ENCODE peak calls at places on chromosomes 3 and 15, in five cellular contexts. S is pancreas, X is HL-60, O is NB4, Q is OCI-LY7. D is an unnamed sample.

GRCh38 chr15:84671211-84671610 is 13.2 kb upstream of the NMB start:
- DNase-seq in S (no peak), X (no peak), O (no peak), Q (no peak), D (peak; percentile 75)

GRCh38 chr15:99565281-99566156 is at the start of gene MEF2A:
- DNase-seq in S (peak; percentile 94), X (peak; percentile 81), O (peak; percentile 96), Q (peak; percentile 97), D (peak; percentile 92)

GRCh38 chr3:190017575-190018288 is 103.0 kb downstream of the P3H2 start:
- DNase-seq in S (no peak), X (no peak), O (no peak), Q (no peak), D (peak; percentile 70)

GRCh38 chr15:80871801-80872327 is 92.7 kb downstream of the CEMIP start:
- DNase-seq in S (no peak), X (no peak), O (no peak), Q (no peak), D (no peak)

GRCh38 chr3:64880926-64881325 is 193.1 kb upstream of the ADAMTS9 start:
- DNase-seq in S (no peak), X (no peak), O (no peak), Q (no peak), D (no peak)

GRCh38 chr15:56732135-56732880 is 1.0 kb downstream of the ZNF280D start:
- DNase-seq in S (peak; percentile 18), X (no peak), O (peak; percentile 25), Q (peak; percentile 31), D (peak; percentile 39)

GRCh38 chr3:102181202-102181920 is 253.5 kb upstream of the ZPLD1 start:
- DNase-seq in S (no peak), X (no peak), O (no peak), Q (no peak), D (no peak)

GRCh38 chr3:45060165-45060897 is 34.2 kb downstream of the CLEC3B start:
- DNase-seq in S (no peak), X (no peak), O (no peak), Q (no peak), D (no peak)

GRCh38 chr15:52407374-52407773 is 111.8 kb upstream of the MYO5C start:
- DNase-seq in S (no peak), X (no peak), O (no peak), Q (no peak), D (no peak)

GRCh38 chr3:170367797-170368196 is 10.3 kb downstream of the SKIL start:
- DNase-seq in S (no peak), X (no peak), O (no peak), Q (peak; percentile 51), D (no peak)
- H3K4me3 ChIP-seq in S (no peak overlapping the region), X (no peak overlapping the region), O (no peak overlapping the region), Q (peak overlapping the region; percentile 69), D (no peak overlapping the region)

GRCh38 chr3:166446986-166447385 is 609.8 kb upstream of the BCHE start:
- DNase-seq in S (no peak), X (no peak), O (no peak), Q (no peak), D (no peak)

GRCh38 chr3:166445865-166446264 is 608.6 kb upstream of the BCHE start:
- DNase-seq in S (no peak), X (peak; percentile 20), O (no peak), Q (no peak), D (peak; percentile 49)

GRCh38 chr3:166444756-166445155 is 607.5 kb upstream of the BCHE start:
- DNase-seq in S (no peak), X (no peak), O (no peak), Q (no peak), D (peak; percentile 94)

GRCh38 chr3:166446291-166446690 is 609.1 kb upstream of the BCHE start:
- DNase-seq in S (no peak), X (no peak), O (no peak), Q (no peak), D (peak; percentile 78)

DNA sequence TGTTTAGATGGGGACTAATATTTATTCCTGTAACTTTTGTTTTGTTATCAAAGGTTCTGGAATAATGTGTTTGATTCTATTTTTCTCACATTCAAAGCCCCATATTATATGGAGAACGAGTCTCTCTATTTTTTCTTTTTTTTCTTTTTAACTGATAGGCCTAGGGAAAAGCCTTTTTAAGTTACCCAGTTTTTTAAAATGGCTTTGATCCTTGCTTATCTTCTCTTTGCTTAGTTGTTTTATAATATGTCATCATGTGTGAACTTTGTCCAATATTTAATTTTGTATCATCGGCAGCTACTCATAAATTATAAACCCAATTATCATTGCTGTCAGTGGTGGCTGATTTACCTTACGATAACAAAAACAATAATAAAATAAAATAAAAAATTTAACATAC is 610.3 kb upstream of the BCHE start:
- DNase-seq in S (no peak), X (no peak), O (no peak), Q (no peak), D (no peak)
- TF ChIP-seq CTCF in S (no peak), X (no peak), O (no peak), Q (no peak), D (no peak)

GRCh38 chr3:124438813-124439212 is 291.4 kb upstream of the UMPS start:
- DNase-seq in S (no peak), X (no peak), O (no peak), Q (no peak), D (no peak)
- H3K4me3 ChIP-seq in S (no peak overlapping the region), X (no peak overlapping the region), O (no peak overlapping the region), Q (no peak overlapping the region), D (no peak overlapping the region)

GRCh38 chr15:34808016-34808415 is 12.7 kb upstream of the ACTC1 start:
- DNase-seq in S (no peak), X (no peak), O (no peak), Q (no peak), D (peak; percentile 45)

GRCh38 chr15:34804776-34805175 is 9.4 kb upstream of the ACTC1 start:
- DNase-seq in S (no peak), X (no peak), O (no peak), Q (no peak), D (no peak)

GRCh38 chr15:34810455-34811146 is 15.3 kb upstream of the ACTC1 start:
- DNase-seq in S (no peak), X (no peak), O (no peak), Q (no peak), D (peak; percentile 92)

GRCh38 chr15:34812369-34812768 is 17.0 kb upstream of the ACTC1 start:
- DNase-seq in S (no peak), X (no peak), O (no peak), Q (no peak), D (peak; percentile 44)

DNA sequence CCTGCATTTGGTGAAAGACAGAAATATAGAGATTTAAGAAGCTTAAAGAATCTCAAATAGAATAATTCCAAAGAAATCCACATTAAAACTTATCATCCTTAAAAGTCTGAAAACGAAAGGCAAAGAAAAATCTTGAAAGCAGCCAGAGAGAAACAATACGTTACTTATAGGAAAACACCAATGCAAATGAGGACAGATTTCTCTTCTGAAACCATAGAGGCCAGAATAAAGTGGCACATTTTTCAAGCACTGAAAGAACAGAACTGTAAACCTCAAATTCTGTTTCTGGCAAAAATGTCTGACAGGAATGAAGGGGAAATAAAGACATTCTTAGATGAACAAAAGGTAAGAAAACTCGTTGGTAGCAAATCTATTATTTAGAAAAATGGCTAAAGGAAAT is 13.8 kb upstream of the ACTC1 start:
- DNase-seq in S (no peak), X (no peak), O (no peak), Q (no peak), D (no peak)
- TF ChIP-seq CTCF in S (no peak), X (no peak), O (no peak), Q (no peak), D (no peak)